ENCODE peak calls at places on chromosomes 16 and 17, in five cellular contexts. One of them, this sample, is unnamed.

GRCh38 chr17:75824591-75825518 is 19.3 kb downstream of the UNC13D start:
- DNase-seq in AG04449: no peak
- DNase-seq in HFF-Myc: no peak
- DNase-seq in colonic mucosa: no peak
- DNase-seq in bronchial epithelial cell: no peak
- DNase-seq in this sample: no peak

GRCh38 chr17:80832888-80833583 is 158.6 kb upstream of the CHMP6 start:
- DNase-seq in AG04449: peak; percentile 93
- DNase-seq in HFF-Myc: peak; percentile 97
- DNase-seq in colonic mucosa: peak; percentile 83
- DNase-seq in bronchial epithelial cell: peak; percentile 96
- DNase-seq in this sample: peak; percentile 95

GRCh38 chr16:11245988-11246387 is 10.0 kb downstream of the SOCS1 start:
- DNase-seq in AG04449: no peak
- DNase-seq in HFF-Myc: no peak
- DNase-seq in colonic mucosa: no peak
- DNase-seq in bronchial epithelial cell: no peak
- DNase-seq in this sample: no peak

GRCh38 chr16:31354394-31355291 is at the start of gene ITGAX:
- DNase-seq in AG04449: no peak
- DNase-seq in HFF-Myc: peak; percentile 11
- DNase-seq in colonic mucosa: peak; percentile 49
- DNase-seq in bronchial epithelial cell: peak; percentile 23
- DNase-seq in this sample: no peak

GRCh38 chr17:51372345-51373004 is 112.1 kb downstream of the UTP18 start:
- DNase-seq in AG04449: no peak
- DNase-seq in HFF-Myc: no peak
- DNase-seq in colonic mucosa: peak; percentile 20
- DNase-seq in bronchial epithelial cell: peak; percentile 64
- DNase-seq in this sample: no peak

GRCh38 chr16:56611281-56611833 is 3.0 kb downstream of the MT2A start:
- DNase-seq in AG04449: no peak
- DNase-seq in HFF-Myc: no peak
- DNase-seq in colonic mucosa: peak; percentile 28
- DNase-seq in bronchial epithelial cell: no peak
- DNase-seq in this sample: no peak

GRCh38 chr16:85173981-85174751 is 61.9 kb upstream of the CIBAR2 start:
- DNase-seq in AG04449: no peak
- DNase-seq in HFF-Myc: peak; percentile 78
- DNase-seq in colonic mucosa: peak; percentile 49
- DNase-seq in bronchial epithelial cell: peak; percentile 61
- DNase-seq in this sample: no peak

GRCh38 chr17:46000292-46000691 is 1.2 kb downstream of the STH start:
- DNase-seq in AG04449: no peak
- DNase-seq in HFF-Myc: no peak
- DNase-seq in colonic mucosa: no peak
- DNase-seq in bronchial epithelial cell: no peak
- DNase-seq in this sample: no peak

GRCh38 chr17:75069783-75070182 is 18.0 kb upstream of the SLC16A5 start:
- DNase-seq in AG04449: no peak
- DNase-seq in HFF-Myc: no peak
- DNase-seq in colonic mucosa: no peak
- DNase-seq in bronchial epithelial cell: peak; percentile 47
- DNase-seq in this sample: no peak

GRCh38 chr17:4249452-4250029 is 14.2 kb downstream of the ANKFY1 start:
- DNase-seq in AG04449: no peak
- DNase-seq in HFF-Myc: no peak
- DNase-seq in colonic mucosa: no peak
- DNase-seq in bronchial epithelial cell: peak; percentile 38
- DNase-seq in this sample: no peak

GRCh38 chr17:34436607-34437006 is 73.6 kb upstream of the CCL1 start:
- DNase-seq in AG04449: no peak
- DNase-seq in HFF-Myc: no peak
- DNase-seq in colonic mucosa: no peak
- DNase-seq in bronchial epithelial cell: no peak
- DNase-seq in this sample: no peak

GRCh38 chr16:1435921-1436697 is 5.2 kb downstream of the PERCC1 start:
- DNase-seq in AG04449: no peak
- DNase-seq in HFF-Myc: no peak
- DNase-seq in colonic mucosa: no peak
- DNase-seq in bronchial epithelial cell: no peak
- DNase-seq in this sample: no peak

GRCh38 chr17:7782237-7782636 is 51.8 kb upstream of the KDM6B start:
- DNase-seq in AG04449: no peak
- DNase-seq in HFF-Myc: peak; percentile 5
- DNase-seq in colonic mucosa: no peak
- DNase-seq in bronchial epithelial cell: peak; percentile 33
- DNase-seq in this sample: peak; percentile 15

GRCh38 chr17:8922451-8922850 is 43.1 kb downstream of the PIK3R5 start:
- DNase-seq in AG04449: peak; percentile 67
- DNase-seq in HFF-Myc: peak; percentile 79
- DNase-seq in colonic mucosa: no peak
- DNase-seq in bronchial epithelial cell: peak; percentile 92
- DNase-seq in this sample: peak; percentile 74

GRCh38 chr17:68290268-68290954 is 516 bp downstream of the SLC16A6 start:
- DNase-seq in AG04449: no peak
- DNase-seq in HFF-Myc: no peak
- DNase-seq in colonic mucosa: peak; percentile 29
- DNase-seq in bronchial epithelial cell: no peak
- DNase-seq in this sample: no peak

GRCh38 chr17:82648761-82649474 is 674 bp upstream of the WDR45B start:
- DNase-seq in AG04449: no peak
- DNase-seq in HFF-Myc: no peak
- DNase-seq in colonic mucosa: peak; percentile 57
- DNase-seq in bronchial epithelial cell: no peak
- DNase-seq in this sample: no peak

GRCh38 chr17:58316260-58316960 is 12.2 kb downstream of the TSPOAP1 start:
- DNase-seq in AG04449: no peak
- DNase-seq in HFF-Myc: no peak
- DNase-seq in colonic mucosa: peak; percentile 12
- DNase-seq in bronchial epithelial cell: no peak
- DNase-seq in this sample: no peak

GRCh38 chr16:85331685-85332084 is 219.4 kb upstream of the CIBAR2 start:
- DNase-seq in AG04449: no peak
- DNase-seq in HFF-Myc: no peak
- DNase-seq in colonic mucosa: peak; percentile 86
- DNase-seq in bronchial epithelial cell: peak; percentile 47
- DNase-seq in this sample: no peak

GRCh38 chr16:30753596-30753995 is 5.4 kb downstream of the PHKG2 start:
- DNase-seq in AG04449: no peak
- DNase-seq in HFF-Myc: no peak
- DNase-seq in colonic mucosa: no peak
- DNase-seq in bronchial epithelial cell: no peak
- DNase-seq in this sample: no peak

GRCh38 chr17:57211543-57211942 is 44.8 kb upstream of the MSI2 start:
- DNase-seq in AG04449: no peak
- DNase-seq in HFF-Myc: no peak
- DNase-seq in colonic mucosa: no peak
- DNase-seq in bronchial epithelial cell: peak; percentile 85
- DNase-seq in this sample: no peak

GRCh38 chr17:11538366-11538765 is 59.9 kb upstream of the DNAH9 start:
- DNase-seq in AG04449: no peak
- DNase-seq in HFF-Myc: no peak
- DNase-seq in colonic mucosa: no peak
- DNase-seq in bronchial epithelial cell: no peak
- DNase-seq in this sample: no peak

GRCh38 chr17:81148571-81148970 is 16.7 kb upstream of the PVALEF start:
- DNase-seq in AG04449: no peak
- DNase-seq in HFF-Myc: no peak
- DNase-seq in colonic mucosa: no peak
- DNase-seq in bronchial epithelial cell: no peak
- DNase-seq in this sample: no peak

GRCh38 chr17:9670596-9670995 is 25.3 kb downstream of the USP43 start:
- DNase-seq in AG04449: no peak
- DNase-seq in HFF-Myc: no peak
- DNase-seq in colonic mucosa: no peak
- DNase-seq in bronchial epithelial cell: peak; percentile 33
- DNase-seq in this sample: no peak

GRCh38 chr17:76558210-76559095 is 18.6 kb downstream of the PRCD start:
- DNase-seq in AG04449: no peak
- DNase-seq in HFF-Myc: no peak
- DNase-seq in colonic mucosa: peak; percentile 52
- DNase-seq in bronchial epithelial cell: no peak
- DNase-seq in this sample: no peak

GRCh38 chr16:50731130-50731988 is 10.5 kb upstream of the CYLD start:
- DNase-seq in AG04449: no peak
- DNase-seq in HFF-Myc: no peak
- DNase-seq in colonic mucosa: peak; percentile 0
- DNase-seq in bronchial epithelial cell: no peak
- DNase-seq in this sample: no peak

GRCh38 chr17:82923366-82924113 is 83.7 kb upstream of the ZNF750 start:
- DNase-seq in AG04449: no peak
- DNase-seq in HFF-Myc: no peak
- DNase-seq in colonic mucosa: no peak
- DNase-seq in bronchial epithelial cell: no peak
- DNase-seq in this sample: no peak

GRCh38 chr16:9251026-9251425 is 159.6 kb downstream of the HAPSTR1 start:
- DNase-seq in AG04449: no peak
- DNase-seq in HFF-Myc: no peak
- DNase-seq in colonic mucosa: no peak
- DNase-seq in bronchial epithelial cell: no peak
- DNase-seq in this sample: no peak

GRCh38 chr17:27968206-27968732 is 74.2 kb upstream of the NLK start:
- DNase-seq in AG04449: no peak
- DNase-seq in HFF-Myc: no peak
- DNase-seq in colonic mucosa: no peak
- DNase-seq in bronchial epithelial cell: no peak
- DNase-seq in this sample: no peak

GRCh38 chr16:56637814-56638750 is at the start of gene MT1A:
- DNase-seq in AG04449: no peak
- DNase-seq in HFF-Myc: no peak
- DNase-seq in colonic mucosa: peak; percentile 90
- DNase-seq in bronchial epithelial cell: no peak
- DNase-seq in this sample: no peak

GRCh38 chr17:3917391-3917931 is 1.2 kb upstream of the P2RX1 start:
- DNase-seq in AG04449: no peak
- DNase-seq in HFF-Myc: no peak
- DNase-seq in colonic mucosa: peak; percentile 87
- DNase-seq in bronchial epithelial cell: no peak
- DNase-seq in this sample: no peak

GRCh38 chr17:67784364-67785121 is 40.8 kb upstream of the BPTF start:
- DNase-seq in AG04449: no peak
- DNase-seq in HFF-Myc: no peak
- DNase-seq in colonic mucosa: no peak
- DNase-seq in bronchial epithelial cell: no peak
- DNase-seq in this sample: no peak

GRCh38 chr17:68198931-68199836 is 48.7 kb upstream of the AMZ2 start:
- DNase-seq in AG04449: no peak
- DNase-seq in HFF-Myc: no peak
- DNase-seq in colonic mucosa: no peak
- DNase-seq in bronchial epithelial cell: no peak
- DNase-seq in this sample: no peak

GRCh38 chr16:68013440-68013839 is 2.3 kb downstream of the DPEP2NB start:
- DNase-seq in AG04449: no peak
- DNase-seq in HFF-Myc: no peak
- DNase-seq in colonic mucosa: no peak
- DNase-seq in bronchial epithelial cell: peak; percentile 95
- DNase-seq in this sample: no peak

GRCh38 chr16:89565506-89566372 is 5.3 kb downstream of the RPL13 start:
- DNase-seq in AG04449: no peak
- DNase-seq in HFF-Myc: no peak
- DNase-seq in colonic mucosa: peak; percentile 78
- DNase-seq in bronchial epithelial cell: peak; percentile 42
- DNase-seq in this sample: no peak

GRCh38 chr17:46848534-46848933 is 2.8 kb upstream of the WNT9B start:
- DNase-seq in AG04449: no peak
- DNase-seq in HFF-Myc: no peak
- DNase-seq in colonic mucosa: no peak
- DNase-seq in bronchial epithelial cell: no peak
- DNase-seq in this sample: no peak

DNA sequence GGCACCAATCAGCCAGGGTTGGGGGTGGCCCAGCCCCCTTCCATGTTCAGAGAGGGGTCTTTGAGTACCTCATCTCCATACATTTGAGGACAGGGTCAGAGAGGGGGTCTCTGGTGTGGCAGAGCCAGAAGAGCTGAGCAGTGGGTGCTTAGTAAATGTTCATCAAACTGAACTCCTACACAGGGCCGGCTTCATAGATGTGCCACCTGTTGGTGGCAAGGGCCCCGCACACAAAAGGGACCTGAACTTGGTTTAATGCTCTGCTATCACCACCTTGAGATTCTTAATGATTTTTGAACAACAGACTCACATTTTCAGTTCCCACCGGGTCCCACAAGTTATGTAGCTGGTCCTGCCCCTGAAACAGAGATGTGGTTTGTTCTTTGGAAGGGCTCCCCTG is 9.0 kb upstream of the C1QL1 start:
- DNase-seq in AG04449: no peak
- DNase-seq in HFF-Myc: no peak
- DNase-seq in colonic mucosa: no peak
- DNase-seq in bronchial epithelial cell: no peak
- DNase-seq in this sample: no peak
- TF ChIP-seq CTCF in AG04449: no peak
- TF ChIP-seq CTCF in HFF-Myc: no peak
- TF ChIP-seq CTCF in colonic mucosa: no peak
- TF ChIP-seq CTCF in bronchial epithelial cell: no peak
- TF ChIP-seq CTCF in this sample: no peak

DNA sequence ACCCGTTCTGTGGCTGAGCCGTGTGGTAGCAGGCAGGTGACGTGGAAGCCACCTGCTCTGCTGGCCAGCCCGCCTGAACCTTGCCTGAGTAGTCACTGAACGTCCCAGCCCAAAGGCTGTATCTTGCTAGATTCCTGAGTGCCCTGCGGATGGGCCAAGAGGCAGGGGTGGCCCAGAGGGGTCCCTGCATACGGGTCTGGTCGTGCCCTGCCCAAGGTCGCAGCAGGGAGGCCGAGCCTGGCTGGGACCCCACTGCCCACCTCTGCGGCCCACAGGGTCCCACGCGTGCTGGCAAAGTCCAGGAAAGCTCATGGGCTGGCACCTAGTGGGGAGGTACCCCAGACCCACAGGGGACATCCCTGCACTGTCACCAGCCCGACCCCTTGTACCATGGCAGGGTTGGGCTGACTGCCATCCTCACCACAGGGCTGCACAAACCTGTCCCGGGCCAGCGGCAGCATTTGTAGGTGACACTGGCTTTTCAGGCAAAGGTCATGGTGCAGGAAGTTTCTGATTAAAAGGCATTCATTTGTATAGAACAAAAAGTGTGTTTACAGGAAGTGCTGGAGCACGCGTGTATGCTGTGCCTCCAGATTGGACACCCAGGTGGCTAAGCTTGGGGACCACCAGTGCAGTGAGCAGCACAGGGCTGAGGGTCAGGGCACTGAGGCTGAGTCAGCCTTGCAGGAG is 45.1 kb upstream of the ZC3H18 start:
- DNase-seq in AG04449: no peak
- DNase-seq in HFF-Myc: no peak
- DNase-seq in colonic mucosa: no peak
- DNase-seq in bronchial epithelial cell: no peak
- DNase-seq in this sample: no peak
- TF ChIP-seq CTCF in AG04449: no peak
- TF ChIP-seq CTCF in HFF-Myc: no peak
- TF ChIP-seq CTCF in colonic mucosa: no peak
- TF ChIP-seq CTCF in bronchial epithelial cell: no peak
- TF ChIP-seq CTCF in this sample: no peak

GRCh38 chr16:49183911-49184310 is 97.7 kb downstream of the CBLN1 start:
- DNase-seq in AG04449: no peak
- DNase-seq in HFF-Myc: peak; percentile 0
- DNase-seq in colonic mucosa: peak; percentile 75
- DNase-seq in bronchial epithelial cell: peak; percentile 35
- DNase-seq in this sample: no peak
- TF ChIP-seq CTCF in AG04449: no peak
- TF ChIP-seq CTCF in HFF-Myc: peak; percentile 36
- TF ChIP-seq CTCF in colonic mucosa: peak; percentile 42
- TF ChIP-seq CTCF in bronchial epithelial cell: peak; percentile 71
- TF ChIP-seq CTCF in this sample: no peak

GRCh38 chr16:2712063-2712441 is 8.0 kb downstream of the PRSS27 start:
- DNase-seq in AG04449: no peak
- DNase-seq in HFF-Myc: no peak
- DNase-seq in colonic mucosa: no peak
- DNase-seq in bronchial epithelial cell: no peak
- DNase-seq in this sample: no peak
- TF ChIP-seq CTCF in AG04449: no peak
- TF ChIP-seq CTCF in HFF-Myc: no peak
- TF ChIP-seq CTCF in colonic mucosa: no peak
- TF ChIP-seq CTCF in bronchial epithelial cell: no peak
- TF ChIP-seq CTCF in this sample: no peak

This sample was measured in AG09319.